ENCODE peak calls at places on chromosome 16, in nine cellular contexts. One of them, this sample, is unnamed.

GRCh38 chr16:10662212-10662611 is 32.5 kb downstream of the TEKT5 start:
- DNase-seq in stomach: no peak
- DNase-seq in body of pancreas: no peak
- DNase-seq in mammary epithelial cell: no peak
- DNase-seq in aorta: peak; percentile 47
- DNase-seq in thoracic aorta: no peak
- DNase-seq in tibial nerve: no peak
- DNase-seq in psoas muscle: no peak
- DNase-seq in adipocyte: no peak
- DNase-seq in this sample: no peak

GRCh38 chr16:58022601-58023371 is 2.8 kb upstream of the MMP15 start:
- DNase-seq in stomach: peak; percentile 87
- DNase-seq in body of pancreas: peak; percentile 83
- DNase-seq in mammary epithelial cell: peak; percentile 30
- DNase-seq in aorta: peak; percentile 93
- DNase-seq in thoracic aorta: no peak
- DNase-seq in tibial nerve: peak; percentile 54
- DNase-seq in psoas muscle: peak; percentile 60
- DNase-seq in adipocyte: peak; percentile 36
- DNase-seq in this sample: peak; percentile 82

GRCh38 chr16:25988089-25988488 is 296.3 kb downstream of the HS3ST4 start:
- DNase-seq in stomach: no peak
- DNase-seq in body of pancreas: no peak
- DNase-seq in mammary epithelial cell: no peak
- DNase-seq in aorta: no peak
- DNase-seq in thoracic aorta: no peak
- DNase-seq in tibial nerve: no peak
- DNase-seq in psoas muscle: no peak
- DNase-seq in adipocyte: no peak
- DNase-seq in this sample: no peak

GRCh38 chr16:29825145-29826044 is 5.1 kb downstream of the MVP start:
- DNase-seq in stomach: no peak
- DNase-seq in body of pancreas: peak; percentile 40
- DNase-seq in mammary epithelial cell: peak; percentile 70
- DNase-seq in aorta: no peak
- DNase-seq in thoracic aorta: no peak
- DNase-seq in tibial nerve: no peak
- DNase-seq in psoas muscle: peak; percentile 66
- DNase-seq in adipocyte: peak; percentile 58
- DNase-seq in this sample: peak; percentile 66

GRCh38 chr16:63890072-63890471 is 1231.8 kb downstream of the CDH11 start:
- DNase-seq in stomach: no peak
- DNase-seq in body of pancreas: peak; percentile 36
- DNase-seq in mammary epithelial cell: peak; percentile 14
- DNase-seq in aorta: no peak
- DNase-seq in thoracic aorta: no peak
- DNase-seq in tibial nerve: no peak
- DNase-seq in psoas muscle: no peak
- DNase-seq in adipocyte: peak; percentile 56
- DNase-seq in this sample: peak; percentile 7

GRCh38 chr16:66740010-66740409 is 11.4 kb downstream of the DYNC1LI2 start:
- DNase-seq in stomach: no peak
- DNase-seq in body of pancreas: no peak
- DNase-seq in mammary epithelial cell: peak; percentile 23
- DNase-seq in aorta: no peak
- DNase-seq in thoracic aorta: no peak
- DNase-seq in tibial nerve: no peak
- DNase-seq in psoas muscle: no peak
- DNase-seq in adipocyte: peak; percentile 78
- DNase-seq in this sample: no peak

GRCh38 chr16:15422222-15422621 is 12.2 kb upstream of the BMERB1 start:
- DNase-seq in stomach: peak; percentile 47
- DNase-seq in body of pancreas: peak; percentile 27
- DNase-seq in mammary epithelial cell: no peak
- DNase-seq in aorta: no peak
- DNase-seq in thoracic aorta: no peak
- DNase-seq in tibial nerve: no peak
- DNase-seq in psoas muscle: no peak
- DNase-seq in adipocyte: no peak
- DNase-seq in this sample: no peak

GRCh38 chr16:10045291-10045775 is 136.9 kb downstream of the GRIN2A start:
- DNase-seq in stomach: no peak
- DNase-seq in body of pancreas: no peak
- DNase-seq in mammary epithelial cell: no peak
- DNase-seq in aorta: no peak
- DNase-seq in thoracic aorta: no peak
- DNase-seq in tibial nerve: no peak
- DNase-seq in psoas muscle: no peak
- DNase-seq in adipocyte: no peak
- DNase-seq in this sample: no peak

GRCh38 chr16:81405702-81406113 is 38.9 kb upstream of the CMIP start:
- DNase-seq in stomach: peak; percentile 44
- DNase-seq in body of pancreas: peak; percentile 34
- DNase-seq in mammary epithelial cell: peak; percentile 98
- DNase-seq in aorta: peak; percentile 33
- DNase-seq in thoracic aorta: no peak
- DNase-seq in tibial nerve: no peak
- DNase-seq in psoas muscle: no peak
- DNase-seq in adipocyte: peak; percentile 51
- DNase-seq in this sample: no peak

GRCh38 chr16:46747777-46748651 is at the start of gene MYLK3:
- DNase-seq in stomach: no peak
- DNase-seq in body of pancreas: no peak
- DNase-seq in mammary epithelial cell: no peak
- DNase-seq in aorta: peak; percentile 70
- DNase-seq in thoracic aorta: no peak
- DNase-seq in tibial nerve: no peak
- DNase-seq in psoas muscle: no peak
- DNase-seq in adipocyte: peak; percentile 14
- DNase-seq in this sample: no peak

GRCh38 chr16:54283735-54284318 is 2.8 kb downstream of the IRX3 start:
- DNase-seq in stomach: no peak
- DNase-seq in body of pancreas: no peak
- DNase-seq in mammary epithelial cell: peak; percentile 39
- DNase-seq in aorta: no peak
- DNase-seq in thoracic aorta: no peak
- DNase-seq in tibial nerve: no peak
- DNase-seq in psoas muscle: no peak
- DNase-seq in adipocyte: no peak
- DNase-seq in this sample: no peak

GRCh38 chr16:77322757-77323156 is 112.1 kb downstream of the ADAMTS18 start:
- DNase-seq in stomach: no peak
- DNase-seq in body of pancreas: no peak
- DNase-seq in mammary epithelial cell: no peak
- DNase-seq in aorta: no peak
- DNase-seq in thoracic aorta: no peak
- DNase-seq in tibial nerve: no peak
- DNase-seq in psoas muscle: no peak
- DNase-seq in adipocyte: no peak
- DNase-seq in this sample: no peak

DNA sequence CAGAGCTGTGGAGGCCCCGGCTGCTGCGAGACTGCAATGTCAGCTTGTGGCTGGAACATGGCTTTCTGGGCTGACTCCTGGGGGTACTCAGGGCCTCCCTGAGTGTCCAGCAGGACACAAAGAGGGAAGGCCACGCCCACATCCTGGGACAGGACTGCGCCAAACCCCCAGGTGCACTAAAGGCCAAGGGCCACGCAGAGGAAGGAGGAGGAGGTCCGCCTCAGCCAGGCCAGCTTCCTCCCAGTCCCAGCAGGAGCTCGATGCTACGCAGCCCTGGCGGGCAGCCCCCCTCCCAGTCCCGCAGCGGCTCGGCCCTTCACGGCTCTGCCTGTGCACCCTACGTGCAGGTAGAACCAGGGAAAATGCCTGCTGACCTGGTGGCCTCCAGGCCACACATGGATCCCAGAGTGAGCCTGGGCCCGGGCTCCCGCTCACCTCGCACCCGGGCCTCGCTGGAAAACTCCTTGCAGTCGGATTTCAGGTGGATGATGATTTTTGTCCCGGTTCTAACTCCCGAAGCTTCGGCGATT is 21.2 kb downstream of the DNASE1 start:
- DNase-seq in stomach: no peak
- DNase-seq in body of pancreas: no peak
- DNase-seq in mammary epithelial cell: no peak
- DNase-seq in aorta: no peak
- DNase-seq in thoracic aorta: no peak
- DNase-seq in tibial nerve: no peak
- DNase-seq in psoas muscle: no peak
- DNase-seq in adipocyte: no peak
- DNase-seq in this sample: no peak
- H3K36me3 ChIP-seq in stomach: peaks cover 100% of the 10 kb centered on the region
- H3K36me3 ChIP-seq in body of pancreas: peaks cover 15% of the 10 kb centered on the region
- H3K36me3 ChIP-seq in mammary epithelial cell: peaks cover 14% of the 10 kb centered on the region
- H3K36me3 ChIP-seq in aorta: no peaks in the 10 kb centered on the region
- H3K36me3 ChIP-seq in thoracic aorta: peaks cover 49% of the 10 kb centered on the region
- H3K36me3 ChIP-seq in tibial nerve: peaks cover 5% of the 10 kb centered on the region
- H3K36me3 ChIP-seq in psoas muscle: peaks cover 5% of the 10 kb centered on the region
- H3K36me3 ChIP-seq in adipocyte: peaks cover 77% of the 10 kb centered on the region
- H3K36me3 ChIP-seq in this sample: no peaks in the 10 kb centered on the region

DNA sequence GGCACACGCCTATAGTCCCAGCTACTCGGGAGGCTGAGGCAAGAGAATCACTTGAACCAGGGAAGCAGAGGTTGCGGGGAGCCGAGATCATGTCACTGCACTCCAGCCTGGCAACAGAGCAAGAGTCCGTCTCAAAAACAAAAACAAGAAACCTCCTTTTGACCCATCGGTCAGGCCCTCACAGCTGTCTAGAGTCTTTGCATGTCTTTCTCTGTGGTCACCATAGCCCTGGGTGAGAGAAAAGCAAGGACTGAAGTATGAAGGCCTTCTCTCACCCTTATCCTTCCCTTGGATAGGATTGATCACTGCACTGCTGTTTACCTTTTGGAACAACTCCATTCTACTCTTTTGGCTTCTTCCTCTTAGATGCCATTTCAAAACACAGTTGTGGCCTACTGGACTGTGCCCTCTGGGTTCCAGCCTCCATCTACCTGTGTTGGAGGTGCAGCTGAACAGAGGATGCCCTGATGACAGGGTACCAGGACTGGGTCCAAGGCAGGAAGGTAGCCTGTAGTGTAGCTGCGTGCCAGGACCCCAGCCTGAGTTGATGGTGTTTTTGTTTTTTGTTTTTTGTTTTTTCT is 37.1 kb downstream of the LDHD start:
- DNase-seq in stomach: no peak
- DNase-seq in body of pancreas: no peak
- DNase-seq in mammary epithelial cell: no peak
- DNase-seq in aorta: no peak
- DNase-seq in thoracic aorta: no peak
- DNase-seq in tibial nerve: no peak
- DNase-seq in psoas muscle: no peak
- DNase-seq in adipocyte: no peak
- DNase-seq in this sample: no peak
- H3K4me3 ChIP-seq in stomach: no peak overlapping the region
- H3K4me3 ChIP-seq in body of pancreas: no peak overlapping the region
- H3K4me3 ChIP-seq in mammary epithelial cell: no peak overlapping the region
- H3K4me3 ChIP-seq in aorta: no peak overlapping the region
- H3K4me3 ChIP-seq in thoracic aorta: no peak overlapping the region
- H3K4me3 ChIP-seq in tibial nerve: no peak overlapping the region
- H3K4me3 ChIP-seq in psoas muscle: no peak overlapping the region
- H3K4me3 ChIP-seq in adipocyte: no peak overlapping the region
- H3K4me3 ChIP-seq in this sample: no peak overlapping the region

GRCh38 chr16:85663891-85664321 is 24.8 kb downstream of the GINS2 start:
- DNase-seq in stomach: peak; percentile 82
- DNase-seq in body of pancreas: peak; percentile 84
- DNase-seq in mammary epithelial cell: no peak
- DNase-seq in aorta: no peak
- DNase-seq in thoracic aorta: no peak
- DNase-seq in tibial nerve: no peak
- DNase-seq in psoas muscle: peak; percentile 60
- DNase-seq in adipocyte: no peak
- DNase-seq in this sample: peak; percentile 59

GRCh38 chr16:85664580-85665372 is 24.0 kb downstream of the GINS2 start:
- DNase-seq in stomach: no peak
- DNase-seq in body of pancreas: no peak
- DNase-seq in mammary epithelial cell: no peak
- DNase-seq in aorta: no peak
- DNase-seq in thoracic aorta: no peak
- DNase-seq in tibial nerve: no peak
- DNase-seq in psoas muscle: no peak
- DNase-seq in adipocyte: no peak
- DNase-seq in this sample: peak; percentile 24

GRCh38 chr16:85665929-85666328 is 22.8 kb downstream of the GINS2 start:
- DNase-seq in stomach: no peak
- DNase-seq in body of pancreas: no peak
- DNase-seq in mammary epithelial cell: no peak
- DNase-seq in aorta: no peak
- DNase-seq in thoracic aorta: no peak
- DNase-seq in tibial nerve: no peak
- DNase-seq in psoas muscle: no peak
- DNase-seq in adipocyte: no peak
- DNase-seq in this sample: peak; percentile 15

GRCh38 chr16:85667261-85667660 is 21.5 kb downstream of the GINS2 start:
- DNase-seq in stomach: no peak
- DNase-seq in body of pancreas: no peak
- DNase-seq in mammary epithelial cell: no peak
- DNase-seq in aorta: no peak
- DNase-seq in thoracic aorta: no peak
- DNase-seq in tibial nerve: no peak
- DNase-seq in psoas muscle: no peak
- DNase-seq in adipocyte: no peak
- DNase-seq in this sample: no peak

DNA sequence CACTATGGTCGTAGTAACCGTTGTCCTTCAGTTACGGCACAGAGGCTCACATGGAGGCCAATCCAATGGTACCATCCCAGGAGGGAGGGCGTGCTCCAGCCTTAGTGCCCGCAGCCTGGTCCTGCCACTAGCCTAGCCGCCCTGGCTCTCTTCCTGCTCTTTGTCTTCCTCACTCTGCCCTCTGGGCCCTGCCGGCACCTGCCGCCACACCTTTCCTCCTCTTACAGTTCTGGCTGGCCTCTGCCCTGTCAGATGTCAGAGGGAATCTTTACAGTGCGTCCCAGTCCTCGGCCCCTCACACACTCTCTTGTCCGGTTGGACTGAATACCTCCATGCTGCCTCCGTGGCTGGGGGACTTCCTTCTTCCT is 23.4 kb downstream of the GINS2 start:
- DNase-seq in stomach: no peak
- DNase-seq in body of pancreas: no peak
- DNase-seq in mammary epithelial cell: no peak
- DNase-seq in aorta: no peak
- DNase-seq in thoracic aorta: no peak
- DNase-seq in tibial nerve: no peak
- DNase-seq in psoas muscle: no peak
- DNase-seq in adipocyte: no peak
- DNase-seq in this sample: no peak
- H3K36me3 ChIP-seq in stomach: peaks cover 100% of the 10 kb centered on the region
- H3K36me3 ChIP-seq in body of pancreas: peaks cover 50% of the 10 kb centered on the region
- H3K36me3 ChIP-seq in mammary epithelial cell: peaks cover 11% of the 10 kb centered on the region
- H3K36me3 ChIP-seq in aorta: no peaks in the 10 kb centered on the region
- H3K36me3 ChIP-seq in thoracic aorta: peaks cover 78% of the 10 kb centered on the region
- H3K36me3 ChIP-seq in tibial nerve: peaks cover 63% of the 10 kb centered on the region
- H3K36me3 ChIP-seq in psoas muscle: peaks cover 10% of the 10 kb centered on the region
- H3K36me3 ChIP-seq in adipocyte: peaks cover 98% of the 10 kb centered on the region
- H3K36me3 ChIP-seq in this sample: peaks cover 26% of the 10 kb centered on the region

DNA sequence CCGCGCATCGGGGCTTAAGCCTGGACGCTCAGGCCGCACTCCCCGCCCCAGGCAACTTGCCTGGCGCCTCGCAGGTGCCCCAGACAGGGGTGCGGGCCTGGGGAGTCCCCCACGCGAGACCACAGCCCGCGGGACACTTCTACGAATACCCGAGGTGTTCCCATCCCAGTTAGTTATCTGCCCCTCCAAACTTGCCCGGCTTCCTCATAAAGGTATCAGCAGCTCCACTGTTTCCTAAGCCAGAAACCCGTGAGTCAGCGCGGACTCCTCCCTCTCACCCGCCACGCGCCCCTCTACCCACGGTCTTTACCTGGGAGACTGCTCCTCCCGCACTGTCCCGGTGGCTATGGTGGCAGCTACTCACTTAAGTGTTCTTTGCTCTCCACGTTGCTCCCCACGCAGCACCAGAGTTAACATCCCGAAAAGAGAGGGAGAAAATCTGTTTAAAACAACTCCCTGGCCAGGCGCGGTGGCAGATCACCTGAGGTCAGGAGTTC is 1.0 kb upstream of the CREBBP start:
- DNase-seq in stomach: no peak
- DNase-seq in body of pancreas: no peak
- DNase-seq in mammary epithelial cell: peak; percentile 40
- DNase-seq in aorta: no peak
- DNase-seq in thoracic aorta: no peak
- DNase-seq in tibial nerve: no peak
- DNase-seq in psoas muscle: no peak
- DNase-seq in adipocyte: no peak
- DNase-seq in this sample: peak; percentile 44
- H3K4me3 ChIP-seq in stomach: peak overlapping the region; percentile 98
- H3K4me3 ChIP-seq in body of pancreas: no peak overlapping the region
- H3K4me3 ChIP-seq in mammary epithelial cell: peak overlapping the region; percentile 97
- H3K4me3 ChIP-seq in aorta: no peak overlapping the region
- H3K4me3 ChIP-seq in thoracic aorta: peak overlapping the region; percentile 90
- H3K4me3 ChIP-seq in tibial nerve: peak overlapping the region; percentile 57
- H3K4me3 ChIP-seq in psoas muscle: peak overlapping the region; percentile 82
- H3K4me3 ChIP-seq in adipocyte: peak overlapping the region; percentile 85
- H3K4me3 ChIP-seq in this sample: no peak overlapping the region